ENCODE peak calls at places on chromosomes 16 and 17, in eight cellular contexts. One of them, this sample, is unnamed.

GRCh38 chr17:73630531-73630930 is 13.7 kb downstream of the SDK2 start:
- DNase-seq in stimulated activated naive CD8-positive, alpha-beta T cell treated with anti-CD3 and anti-CD28 coated beads, Interleukin-15, Interleukin-2, amounts not matched to agents 100 U/mL and 50 U/mL, for 24 hours: no peak
- DNase-seq in H9: no peak
- DNase-seq in hepatocyte: no peak
- DNase-seq in heart right ventricle: no peak
- DNase-seq in foreskin fibroblast: no peak
- DNase-seq in activated naive CD8-positive, alpha-beta T cell treated with anti-CD3 and anti-CD28 coated beads for 36 hours: no peak
- DNase-seq in stimulated activated CD4-positive, alpha-beta T cell treated with anti-CD3 and anti-CD28 coated beads, Interleukin-2, amount 100 ng/mL, for 24 hours: no peak
- DNase-seq in this sample: no peak

GRCh38 chr17:18250259-18250658 is 8.3 kb downstream of the FLII start:
- DNase-seq in activated naive CD8-positive, alpha-beta T cell treated with anti-CD3 and anti-CD28 coated beads for 36 hours: no peak
- DNase-seq in stimulated activated CD4-positive, alpha-beta T cell treated with anti-CD3 and anti-CD28 coated beads, Interleukin-2, amount 100 ng/mL, for 24 hours: no peak
- DNase-seq in hepatocyte: no peak
- DNase-seq in heart right ventricle: no peak
- DNase-seq in foreskin fibroblast: no peak
- DNase-seq in stimulated activated naive CD8-positive, alpha-beta T cell treated with anti-CD3 and anti-CD28 coated beads, Interleukin-15, Interleukin-2, amounts not matched to agents 100 U/mL and 50 U/mL, for 24 hours: no peak
- DNase-seq in H9: no peak
- DNase-seq in this sample: peak

GRCh38 chr17:78889525-78889924 is 13.5 kb downstream of the CEP295NL start:
- DNase-seq in stimulated activated CD4-positive, alpha-beta T cell treated with anti-CD3 and anti-CD28 coated beads, Interleukin-2, amount 100 ng/mL, for 24 hours: peak
- DNase-seq in stimulated activated naive CD8-positive, alpha-beta T cell treated with anti-CD3 and anti-CD28 coated beads, Interleukin-15, Interleukin-2, amounts not matched to agents 100 U/mL and 50 U/mL, for 24 hours: peak
- DNase-seq in hepatocyte: no peak
- DNase-seq in activated naive CD8-positive, alpha-beta T cell treated with anti-CD3 and anti-CD28 coated beads for 36 hours: peak
- DNase-seq in foreskin fibroblast: no peak
- DNase-seq in heart right ventricle: no peak
- DNase-seq in H9: no peak
- DNase-seq in this sample: no peak

GRCh38 chr17:9022553-9023388 is 1.5 kb downstream of the NTN1 start:
- DNase-seq in hepatocyte: peak
- DNase-seq in activated naive CD8-positive, alpha-beta T cell treated with anti-CD3 and anti-CD28 coated beads for 36 hours: peak
- DNase-seq in stimulated activated naive CD8-positive, alpha-beta T cell treated with anti-CD3 and anti-CD28 coated beads, Interleukin-15, Interleukin-2, amounts not matched to agents 100 U/mL and 50 U/mL, for 24 hours: peak
- DNase-seq in H9: peak
- DNase-seq in stimulated activated CD4-positive, alpha-beta T cell treated with anti-CD3 and anti-CD28 coated beads, Interleukin-2, amount 100 ng/mL, for 24 hours: peak
- DNase-seq in heart right ventricle: no peak
- DNase-seq in foreskin fibroblast: no peak
- DNase-seq in this sample: no peak

GRCh38 chr17:82031303-82031884 is at the start of gene RAC3:
- DNase-seq in activated naive CD8-positive, alpha-beta T cell treated with anti-CD3 and anti-CD28 coated beads for 36 hours: peak
- DNase-seq in stimulated activated naive CD8-positive, alpha-beta T cell treated with anti-CD3 and anti-CD28 coated beads, Interleukin-15, Interleukin-2, amounts not matched to agents 100 U/mL and 50 U/mL, for 24 hours: peak
- DNase-seq in H9: no peak
- DNase-seq in heart right ventricle: no peak
- DNase-seq in stimulated activated CD4-positive, alpha-beta T cell treated with anti-CD3 and anti-CD28 coated beads, Interleukin-2, amount 100 ng/mL, for 24 hours: peak
- DNase-seq in foreskin fibroblast: no peak
- DNase-seq in hepatocyte: peak
- DNase-seq in this sample: no peak

GRCh38 chr16:79430129-79430789 is 170.3 kb downstream of the MAF start:
- DNase-seq in hepatocyte: no peak
- DNase-seq in foreskin fibroblast: no peak
- DNase-seq in H9: no peak
- DNase-seq in stimulated activated naive CD8-positive, alpha-beta T cell treated with anti-CD3 and anti-CD28 coated beads, Interleukin-15, Interleukin-2, amounts not matched to agents 100 U/mL and 50 U/mL, for 24 hours: no peak
- DNase-seq in stimulated activated CD4-positive, alpha-beta T cell treated with anti-CD3 and anti-CD28 coated beads, Interleukin-2, amount 100 ng/mL, for 24 hours: no peak
- DNase-seq in activated naive CD8-positive, alpha-beta T cell treated with anti-CD3 and anti-CD28 coated beads for 36 hours: no peak
- DNase-seq in heart right ventricle: no peak
- DNase-seq in this sample: no peak

GRCh38 chr17:31413871-31414589 is 22.6 kb downstream of the RAB11FIP4 start:
- DNase-seq in activated naive CD8-positive, alpha-beta T cell treated with anti-CD3 and anti-CD28 coated beads for 36 hours: no peak
- DNase-seq in stimulated activated CD4-positive, alpha-beta T cell treated with anti-CD3 and anti-CD28 coated beads, Interleukin-2, amount 100 ng/mL, for 24 hours: no peak
- DNase-seq in heart right ventricle: no peak
- DNase-seq in foreskin fibroblast: peak
- DNase-seq in H9: no peak
- DNase-seq in hepatocyte: peak
- DNase-seq in stimulated activated naive CD8-positive, alpha-beta T cell treated with anti-CD3 and anti-CD28 coated beads, Interleukin-15, Interleukin-2, amounts not matched to agents 100 U/mL and 50 U/mL, for 24 hours: no peak
- DNase-seq in this sample: peak

GRCh38 chr17:69250641-69251040 is 22.0 kb upstream of the ABCA10 start:
- DNase-seq in stimulated activated CD4-positive, alpha-beta T cell treated with anti-CD3 and anti-CD28 coated beads, Interleukin-2, amount 100 ng/mL, for 24 hours: no peak
- DNase-seq in activated naive CD8-positive, alpha-beta T cell treated with anti-CD3 and anti-CD28 coated beads for 36 hours: no peak
- DNase-seq in hepatocyte: no peak
- DNase-seq in H9: no peak
- DNase-seq in foreskin fibroblast: no peak
- DNase-seq in heart right ventricle: no peak
- DNase-seq in stimulated activated naive CD8-positive, alpha-beta T cell treated with anti-CD3 and anti-CD28 coated beads, Interleukin-15, Interleukin-2, amounts not matched to agents 100 U/mL and 50 U/mL, for 24 hours: no peak
- DNase-seq in this sample: no peak

GRCh38 chr17:7858487-7858832 is 657 bp downstream of the CYB5D1 start:
- DNase-seq in heart right ventricle: peak
- DNase-seq in stimulated activated CD4-positive, alpha-beta T cell treated with anti-CD3 and anti-CD28 coated beads, Interleukin-2, amount 100 ng/mL, for 24 hours: peak
- DNase-seq in stimulated activated naive CD8-positive, alpha-beta T cell treated with anti-CD3 and anti-CD28 coated beads, Interleukin-15, Interleukin-2, amounts not matched to agents 100 U/mL and 50 U/mL, for 24 hours: peak
- DNase-seq in H9: peak
- DNase-seq in hepatocyte: peak
- DNase-seq in foreskin fibroblast: peak
- DNase-seq in activated naive CD8-positive, alpha-beta T cell treated with anti-CD3 and anti-CD28 coated beads for 36 hours: peak
- DNase-seq in this sample: peak

GRCh38 chr16:85528528-85529387 is 84.4 kb upstream of the GSE1 start:
- DNase-seq in activated naive CD8-positive, alpha-beta T cell treated with anti-CD3 and anti-CD28 coated beads for 36 hours: peak
- DNase-seq in heart right ventricle: no peak
- DNase-seq in stimulated activated naive CD8-positive, alpha-beta T cell treated with anti-CD3 and anti-CD28 coated beads, Interleukin-15, Interleukin-2, amounts not matched to agents 100 U/mL and 50 U/mL, for 24 hours: peak
- DNase-seq in hepatocyte: no peak
- DNase-seq in foreskin fibroblast: no peak
- DNase-seq in H9: no peak
- DNase-seq in stimulated activated CD4-positive, alpha-beta T cell treated with anti-CD3 and anti-CD28 coated beads, Interleukin-2, amount 100 ng/mL, for 24 hours: peak
- DNase-seq in this sample: no peak

GRCh38 chr17:7437369-7437863 is 1.9 kb upstream of the FGF11 start:
- DNase-seq in activated naive CD8-positive, alpha-beta T cell treated with anti-CD3 and anti-CD28 coated beads for 36 hours: no peak
- DNase-seq in hepatocyte: no peak
- DNase-seq in heart right ventricle: no peak
- DNase-seq in H9: no peak
- DNase-seq in stimulated activated CD4-positive, alpha-beta T cell treated with anti-CD3 and anti-CD28 coated beads, Interleukin-2, amount 100 ng/mL, for 24 hours: no peak
- DNase-seq in foreskin fibroblast: no peak
- DNase-seq in stimulated activated naive CD8-positive, alpha-beta T cell treated with anti-CD3 and anti-CD28 coated beads, Interleukin-15, Interleukin-2, amounts not matched to agents 100 U/mL and 50 U/mL, for 24 hours: no peak
- DNase-seq in this sample: no peak

GRCh38 chr16:56633535-56633934 is 1.1 kb downstream of the MT1M start:
- DNase-seq in activated naive CD8-positive, alpha-beta T cell treated with anti-CD3 and anti-CD28 coated beads for 36 hours: no peak
- DNase-seq in H9: no peak
- DNase-seq in foreskin fibroblast: no peak
- DNase-seq in heart right ventricle: no peak
- DNase-seq in stimulated activated CD4-positive, alpha-beta T cell treated with anti-CD3 and anti-CD28 coated beads, Interleukin-2, amount 100 ng/mL, for 24 hours: no peak
- DNase-seq in hepatocyte: no peak
- DNase-seq in stimulated activated naive CD8-positive, alpha-beta T cell treated with anti-CD3 and anti-CD28 coated beads, Interleukin-15, Interleukin-2, amounts not matched to agents 100 U/mL and 50 U/mL, for 24 hours: no peak
- DNase-seq in this sample: no peak

GRCh38 chr16:28110479-28110878 is 47.0 kb upstream of the GSG1L start:
- DNase-seq in activated naive CD8-positive, alpha-beta T cell treated with anti-CD3 and anti-CD28 coated beads for 36 hours: no peak
- DNase-seq in foreskin fibroblast: no peak
- DNase-seq in hepatocyte: no peak
- DNase-seq in stimulated activated naive CD8-positive, alpha-beta T cell treated with anti-CD3 and anti-CD28 coated beads, Interleukin-15, Interleukin-2, amounts not matched to agents 100 U/mL and 50 U/mL, for 24 hours: no peak
- DNase-seq in H9: no peak
- DNase-seq in heart right ventricle: no peak
- DNase-seq in stimulated activated CD4-positive, alpha-beta T cell treated with anti-CD3 and anti-CD28 coated beads, Interleukin-2, amount 100 ng/mL, for 24 hours: no peak
- DNase-seq in this sample: no peak

GRCh38 chr17:81494984-81495383 is 17.6 kb downstream of the ACTG1 start:
- DNase-seq in activated naive CD8-positive, alpha-beta T cell treated with anti-CD3 and anti-CD28 coated beads for 36 hours: no peak
- DNase-seq in stimulated activated naive CD8-positive, alpha-beta T cell treated with anti-CD3 and anti-CD28 coated beads, Interleukin-15, Interleukin-2, amounts not matched to agents 100 U/mL and 50 U/mL, for 24 hours: no peak
- DNase-seq in hepatocyte: no peak
- DNase-seq in stimulated activated CD4-positive, alpha-beta T cell treated with anti-CD3 and anti-CD28 coated beads, Interleukin-2, amount 100 ng/mL, for 24 hours: no peak
- DNase-seq in foreskin fibroblast: no peak
- DNase-seq in heart right ventricle: no peak
- DNase-seq in H9: no peak
- DNase-seq in this sample: no peak

GRCh38 chr17:3963214-3964201 is 729 bp downstream of the ATP2A3 start:
- DNase-seq in stimulated activated naive CD8-positive, alpha-beta T cell treated with anti-CD3 and anti-CD28 coated beads, Interleukin-15, Interleukin-2, amounts not matched to agents 100 U/mL and 50 U/mL, for 24 hours: peak
- DNase-seq in stimulated activated CD4-positive, alpha-beta T cell treated with anti-CD3 and anti-CD28 coated beads, Interleukin-2, amount 100 ng/mL, for 24 hours: peak
- DNase-seq in heart right ventricle: no peak
- DNase-seq in foreskin fibroblast: no peak
- DNase-seq in hepatocyte: no peak
- DNase-seq in H9: no peak
- DNase-seq in activated naive CD8-positive, alpha-beta T cell treated with anti-CD3 and anti-CD28 coated beads for 36 hours: peak
- DNase-seq in this sample: no peak

GRCh38 chr17:67574658-67575293 is 143.0 kb upstream of the NOL11 start:
- DNase-seq in hepatocyte: no peak
- DNase-seq in foreskin fibroblast: no peak
- DNase-seq in stimulated activated naive CD8-positive, alpha-beta T cell treated with anti-CD3 and anti-CD28 coated beads, Interleukin-15, Interleukin-2, amounts not matched to agents 100 U/mL and 50 U/mL, for 24 hours: no peak
- DNase-seq in stimulated activated CD4-positive, alpha-beta T cell treated with anti-CD3 and anti-CD28 coated beads, Interleukin-2, amount 100 ng/mL, for 24 hours: no peak
- DNase-seq in heart right ventricle: no peak
- DNase-seq in H9: no peak
- DNase-seq in activated naive CD8-positive, alpha-beta T cell treated with anti-CD3 and anti-CD28 coated beads for 36 hours: no peak
- DNase-seq in this sample: no peak

GRCh38 chr16:1308036-1308976 is 1.1 kb upstream of the UBE2I start:
- DNase-seq in stimulated activated CD4-positive, alpha-beta T cell treated with anti-CD3 and anti-CD28 coated beads, Interleukin-2, amount 100 ng/mL, for 24 hours: no peak
- DNase-seq in heart right ventricle: no peak
- DNase-seq in H9: no peak
- DNase-seq in foreskin fibroblast: no peak
- DNase-seq in activated naive CD8-positive, alpha-beta T cell treated with anti-CD3 and anti-CD28 coated beads for 36 hours: no peak
- DNase-seq in stimulated activated naive CD8-positive, alpha-beta T cell treated with anti-CD3 and anti-CD28 coated beads, Interleukin-15, Interleukin-2, amounts not matched to agents 100 U/mL and 50 U/mL, for 24 hours: no peak
- DNase-seq in hepatocyte: no peak
- DNase-seq in this sample: peak

GRCh38 chr17:7862692-7863437 is 5.1 kb downstream of the CYB5D1 start:
- DNase-seq in H9: peak
- DNase-seq in stimulated activated CD4-positive, alpha-beta T cell treated with anti-CD3 and anti-CD28 coated beads, Interleukin-2, amount 100 ng/mL, for 24 hours: peak
- DNase-seq in stimulated activated naive CD8-positive, alpha-beta T cell treated with anti-CD3 and anti-CD28 coated beads, Interleukin-15, Interleukin-2, amounts not matched to agents 100 U/mL and 50 U/mL, for 24 hours: peak
- DNase-seq in foreskin fibroblast: no peak
- DNase-seq in hepatocyte: peak
- DNase-seq in heart right ventricle: peak
- DNase-seq in activated naive CD8-positive, alpha-beta T cell treated with anti-CD3 and anti-CD28 coated beads for 36 hours: peak
- DNase-seq in this sample: peak

GRCh38 chr16:83200005-83200779 is 573.4 kb downstream of the CDH13 start:
- DNase-seq in activated naive CD8-positive, alpha-beta T cell treated with anti-CD3 and anti-CD28 coated beads for 36 hours: no peak
- DNase-seq in hepatocyte: no peak
- DNase-seq in stimulated activated naive CD8-positive, alpha-beta T cell treated with anti-CD3 and anti-CD28 coated beads, Interleukin-15, Interleukin-2, amounts not matched to agents 100 U/mL and 50 U/mL, for 24 hours: no peak
- DNase-seq in H9: peak
- DNase-seq in heart right ventricle: peak
- DNase-seq in foreskin fibroblast: no peak
- DNase-seq in stimulated activated CD4-positive, alpha-beta T cell treated with anti-CD3 and anti-CD28 coated beads, Interleukin-2, amount 100 ng/mL, for 24 hours: no peak
- DNase-seq in this sample: peak

GRCh38 chr17:55340171-55340570 is 75.4 kb downstream of the HLF start:
- DNase-seq in hepatocyte: no peak
- DNase-seq in activated naive CD8-positive, alpha-beta T cell treated with anti-CD3 and anti-CD28 coated beads for 36 hours: no peak
- DNase-seq in stimulated activated CD4-positive, alpha-beta T cell treated with anti-CD3 and anti-CD28 coated beads, Interleukin-2, amount 100 ng/mL, for 24 hours: no peak
- DNase-seq in foreskin fibroblast: no peak
- DNase-seq in H9: no peak
- DNase-seq in heart right ventricle: peak
- DNase-seq in stimulated activated naive CD8-positive, alpha-beta T cell treated with anti-CD3 and anti-CD28 coated beads, Interleukin-15, Interleukin-2, amounts not matched to agents 100 U/mL and 50 U/mL, for 24 hours: no peak
- DNase-seq in this sample: no peak

GRCh38 chr16:1188781-1189189 is 35.9 kb downstream of the CACNA1H start:
- DNase-seq in H9: peak
- DNase-seq in foreskin fibroblast: peak
- DNase-seq in stimulated activated naive CD8-positive, alpha-beta T cell treated with anti-CD3 and anti-CD28 coated beads, Interleukin-15, Interleukin-2, amounts not matched to agents 100 U/mL and 50 U/mL, for 24 hours: peak
- DNase-seq in heart right ventricle: peak
- DNase-seq in activated naive CD8-positive, alpha-beta T cell treated with anti-CD3 and anti-CD28 coated beads for 36 hours: peak
- DNase-seq in stimulated activated CD4-positive, alpha-beta T cell treated with anti-CD3 and anti-CD28 coated beads, Interleukin-2, amount 100 ng/mL, for 24 hours: peak
- DNase-seq in hepatocyte: peak
- DNase-seq in this sample: peak

GRCh38 chr16:78984324-78984723 is 616.2 kb downstream of the MAF start:
- DNase-seq in foreskin fibroblast: no peak
- DNase-seq in stimulated activated CD4-positive, alpha-beta T cell treated with anti-CD3 and anti-CD28 coated beads, Interleukin-2, amount 100 ng/mL, for 24 hours: no peak
- DNase-seq in activated naive CD8-positive, alpha-beta T cell treated with anti-CD3 and anti-CD28 coated beads for 36 hours: no peak
- DNase-seq in H9: no peak
- DNase-seq in heart right ventricle: no peak
- DNase-seq in stimulated activated naive CD8-positive, alpha-beta T cell treated with anti-CD3 and anti-CD28 coated beads, Interleukin-15, Interleukin-2, amounts not matched to agents 100 U/mL and 50 U/mL, for 24 hours: no peak
- DNase-seq in hepatocyte: no peak
- DNase-seq in this sample: peak

GRCh38 chr16:48734220-48734619 is 124.2 kb upstream of the N4BP1 start:
- DNase-seq in activated naive CD8-positive, alpha-beta T cell treated with anti-CD3 and anti-CD28 coated beads for 36 hours: no peak
- DNase-seq in stimulated activated naive CD8-positive, alpha-beta T cell treated with anti-CD3 and anti-CD28 coated beads, Interleukin-15, Interleukin-2, amounts not matched to agents 100 U/mL and 50 U/mL, for 24 hours: no peak
- DNase-seq in heart right ventricle: no peak
- DNase-seq in H9: no peak
- DNase-seq in foreskin fibroblast: no peak
- DNase-seq in stimulated activated CD4-positive, alpha-beta T cell treated with anti-CD3 and anti-CD28 coated beads, Interleukin-2, amount 100 ng/mL, for 24 hours: no peak
- DNase-seq in hepatocyte: no peak
- DNase-seq in this sample: no peak

This sample was measured in MCF 10A.